ENCODE peak calls at places on chromosomes 11 and 22, in five cellular contexts. One of them, this sample, is unnamed.

GRCh38 chr11:73759520-73760065 is 1.3 kb downstream of the RAB6A start:
- DNase-seq in PC-3: peak; percentile 38
- DNase-seq in mammary epithelial cell: no peak
- DNase-seq in colonic mucosa: no peak
- DNase-seq in osteocyte: no peak
- DNase-seq in this sample: no peak

GRCh38 chr11:46617451-46618314 is at the start of gene ATG13:
- DNase-seq in PC-3: peak; percentile 57
- DNase-seq in osteocyte: peak; percentile 94
- DNase-seq in colonic mucosa: peak; percentile 85
- DNase-seq in mammary epithelial cell: peak; percentile 66
- DNase-seq in this sample: peak; percentile 77

GRCh38 chr22:46967445-46968358 is 205.3 kb downstream of the TBC1D22A start:
- DNase-seq in mammary epithelial cell: no peak
- DNase-seq in PC-3: no peak
- DNase-seq in osteocyte: peak; percentile 77
- DNase-seq in colonic mucosa: no peak
- DNase-seq in this sample: no peak

GRCh38 chr11:134655189-134655937 is 243.3 kb upstream of the B3GAT1 start:
- DNase-seq in mammary epithelial cell: no peak
- DNase-seq in PC-3: no peak
- DNase-seq in osteocyte: peak; percentile 81
- DNase-seq in colonic mucosa: peak; percentile 9
- DNase-seq in this sample: no peak

GRCh38 chr11:33542921-33543320 is 157.7 kb downstream of the C11orf91 start:
- DNase-seq in mammary epithelial cell: peak; percentile 47
- DNase-seq in osteocyte: no peak
- DNase-seq in colonic mucosa: peak; percentile 49
- DNase-seq in PC-3: peak; percentile 72
- DNase-seq in this sample: peak; percentile 68

GRCh38 chr22:23396362-23397007 is 183.6 kb downstream of the IGLL1 start:
- DNase-seq in osteocyte: no peak
- DNase-seq in mammary epithelial cell: no peak
- DNase-seq in PC-3: no peak
- DNase-seq in colonic mucosa: no peak
- DNase-seq in this sample: no peak

GRCh38 chr11:101436511-101437142 is 147.2 kb downstream of the TRPC6 start:
- DNase-seq in PC-3: peak; percentile 77
- DNase-seq in colonic mucosa: peak; percentile 41
- DNase-seq in mammary epithelial cell: peak; percentile 14
- DNase-seq in osteocyte: no peak
- DNase-seq in this sample: peak; percentile 70

GRCh38 chr11:122486793-122487495 is 168.6 kb upstream of the UBASH3B start:
- DNase-seq in mammary epithelial cell: peak; percentile 50
- DNase-seq in osteocyte: no peak
- DNase-seq in PC-3: peak; percentile 35
- DNase-seq in colonic mucosa: no peak
- DNase-seq in this sample: peak; percentile 11

GRCh38 chr22:46934746-46935491 is 172.5 kb downstream of the TBC1D22A start:
- DNase-seq in osteocyte: peak; percentile 82
- DNase-seq in colonic mucosa: peak; percentile 25
- DNase-seq in PC-3: peak; percentile 85
- DNase-seq in mammary epithelial cell: peak; percentile 94
- DNase-seq in this sample: peak; percentile 98

GRCh38 chr11:103807806-103808205 is 228.6 kb upstream of the DDI1 start:
- DNase-seq in PC-3: no peak
- DNase-seq in osteocyte: no peak
- DNase-seq in mammary epithelial cell: peak; percentile 52
- DNase-seq in colonic mucosa: no peak
- DNase-seq in this sample: peak; percentile 46

GRCh38 chr11:16547879-16548278 is 190.6 kb upstream of the C11orf58 start:
- DNase-seq in PC-3: no peak
- DNase-seq in mammary epithelial cell: no peak
- DNase-seq in osteocyte: no peak
- DNase-seq in colonic mucosa: no peak
- DNase-seq in this sample: no peak

GRCh38 chr11:134134167-134134566 is 65.3 kb downstream of the JAM3 start:
- DNase-seq in osteocyte: no peak
- DNase-seq in colonic mucosa: no peak
- DNase-seq in mammary epithelial cell: no peak
- DNase-seq in PC-3: no peak
- DNase-seq in this sample: no peak

GRCh38 chr11:32891657-32892354 is 805 bp upstream of the QSER1 start:
- DNase-seq in osteocyte: no peak
- DNase-seq in colonic mucosa: peak; percentile 53
- DNase-seq in mammary epithelial cell: peak; percentile 28
- DNase-seq in PC-3: peak; percentile 31
- DNase-seq in this sample: peak; percentile 8

GRCh38 chr11:106304274-106304673 is 226.8 kb downstream of the AASDHPPT start:
- DNase-seq in osteocyte: no peak
- DNase-seq in colonic mucosa: no peak
- DNase-seq in mammary epithelial cell: peak; percentile 26
- DNase-seq in PC-3: no peak
- DNase-seq in this sample: peak; percentile 52

GRCh38 chr11:15969701-15970329 is 386.5 kb downstream of the SOX6 start:
- DNase-seq in PC-3: no peak
- DNase-seq in osteocyte: no peak
- DNase-seq in mammary epithelial cell: peak; percentile 97
- DNase-seq in colonic mucosa: no peak
- DNase-seq in this sample: peak; percentile 97

GRCh38 chr11:74636633-74637184 is 44.3 kb downstream of the POLD3 start:
- DNase-seq in colonic mucosa: no peak
- DNase-seq in PC-3: peak; percentile 80
- DNase-seq in osteocyte: no peak
- DNase-seq in mammary epithelial cell: peak; percentile 82
- DNase-seq in this sample: peak; percentile 92

GRCh38 chr11:108037211-108037610 is 28.5 kb downstream of the CUL5 start:
- DNase-seq in mammary epithelial cell: no peak
- DNase-seq in PC-3: no peak
- DNase-seq in colonic mucosa: no peak
- DNase-seq in osteocyte: no peak
- DNase-seq in this sample: no peak
- TF ChIP-seq CTCF in mammary epithelial cell: no peak
- TF ChIP-seq CTCF in PC-3: no peak
- TF ChIP-seq CTCF in colonic mucosa: no peak
- TF ChIP-seq CTCF in osteocyte: no peak
- TF ChIP-seq CTCF in this sample: no peak

DNA sequence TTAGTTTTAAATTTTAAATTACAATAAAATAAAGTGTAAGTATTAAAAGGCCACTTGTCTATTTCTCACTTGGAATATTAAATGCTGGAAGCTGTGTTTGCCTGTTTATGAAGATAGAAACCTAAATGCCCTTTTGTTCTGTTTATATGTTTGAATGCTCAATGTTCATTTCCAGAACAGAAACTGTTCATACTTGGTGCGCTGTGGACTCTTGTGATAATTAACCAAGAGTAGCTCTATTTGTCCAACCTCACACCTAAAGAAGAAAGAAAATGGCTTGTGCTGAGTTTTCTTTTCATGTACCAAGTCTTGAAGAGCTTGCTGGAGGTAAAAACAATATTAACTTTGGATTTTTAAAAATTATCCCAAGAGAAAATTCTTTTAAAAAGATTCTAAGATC is 5.7 kb downstream of the C11orf54 start:
- DNase-seq in osteocyte: no peak
- DNase-seq in PC-3: no peak
- DNase-seq in mammary epithelial cell: no peak
- DNase-seq in colonic mucosa: no peak
- DNase-seq in this sample: no peak
- TF ChIP-seq CTCF in osteocyte: no peak
- TF ChIP-seq CTCF in PC-3: no peak
- TF ChIP-seq CTCF in mammary epithelial cell: no peak
- TF ChIP-seq CTCF in colonic mucosa: no peak
- TF ChIP-seq CTCF in this sample: no peak

DNA sequence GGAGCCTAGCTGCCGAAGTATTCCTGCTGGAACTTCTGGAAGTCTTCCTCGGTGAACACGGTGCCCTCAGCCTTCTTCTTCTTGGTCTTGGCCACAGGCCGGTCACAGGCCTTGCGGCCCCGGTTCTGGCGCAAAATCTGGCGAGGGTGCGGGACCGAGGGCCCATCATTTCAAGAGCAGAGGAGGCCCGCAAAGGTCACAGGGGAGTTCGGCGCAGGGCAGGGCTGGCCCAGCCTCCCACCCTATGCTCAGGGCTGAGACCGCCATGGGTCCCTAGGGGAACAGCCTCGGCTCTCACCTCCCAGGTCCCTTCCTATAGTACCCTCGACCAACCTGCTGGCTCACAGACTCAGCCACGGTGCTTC is 3.1 kb downstream of the RPS19BP1 start:
- DNase-seq in PC-3: no peak
- DNase-seq in mammary epithelial cell: no peak
- DNase-seq in colonic mucosa: peak; percentile 36
- DNase-seq in osteocyte: no peak
- DNase-seq in this sample: no peak
- TF ChIP-seq CTCF in PC-3: peak; percentile 23
- TF ChIP-seq CTCF in mammary epithelial cell: no peak
- TF ChIP-seq CTCF in colonic mucosa: no peak
- TF ChIP-seq CTCF in osteocyte: peak; percentile 30
- TF ChIP-seq CTCF in this sample: no peak

DNA sequence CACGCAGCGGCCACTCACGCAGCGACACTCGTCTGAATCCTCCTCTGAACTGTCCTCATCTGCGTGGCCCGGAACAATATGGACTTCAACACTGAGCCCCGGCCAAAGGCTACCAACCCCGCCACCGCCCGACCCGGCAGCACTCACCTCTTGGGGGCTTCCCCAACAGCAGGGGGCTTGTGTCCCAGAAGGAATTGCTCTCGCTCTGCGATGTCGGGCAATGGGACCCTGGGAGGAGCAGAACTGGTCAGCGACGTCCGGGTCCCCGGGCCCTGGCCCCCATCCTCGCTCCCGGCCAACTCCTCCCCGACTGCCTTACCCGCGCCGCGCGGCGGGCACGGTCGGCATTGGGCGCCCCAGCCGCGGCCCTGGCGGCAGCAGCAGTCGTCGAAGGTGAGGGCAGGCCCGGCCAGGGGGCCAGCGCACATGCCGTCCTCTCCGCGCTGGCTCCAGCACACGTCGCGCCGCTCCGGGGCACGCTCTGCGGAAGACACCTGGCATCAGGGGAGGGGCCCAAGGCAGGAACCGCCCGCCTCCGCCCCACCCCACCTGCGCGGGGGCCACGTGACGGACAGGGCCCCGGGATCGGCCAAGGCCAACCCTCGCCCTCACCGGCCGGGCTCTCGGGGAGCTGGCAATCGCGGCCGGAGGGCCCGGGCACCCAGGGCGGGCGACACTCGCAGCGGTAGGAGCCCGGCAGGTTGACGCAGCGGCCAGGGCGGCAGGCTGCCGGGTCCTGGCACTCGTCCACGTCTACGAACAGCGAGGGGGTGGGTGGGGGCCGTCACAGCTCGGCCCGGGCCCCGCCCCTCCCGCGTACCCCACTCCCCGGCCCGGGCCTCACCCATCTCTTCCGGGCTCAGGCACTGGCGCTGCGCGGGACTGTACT is 14.8 kb downstream of the SCYL1 start:
- DNase-seq in mammary epithelial cell: peak; percentile 60
- DNase-seq in osteocyte: no peak
- DNase-seq in colonic mucosa: peak; percentile 88
- DNase-seq in PC-3: peak; percentile 81
- DNase-seq in this sample: peak; percentile 66
- TF ChIP-seq CTCF in mammary epithelial cell: no peak
- TF ChIP-seq CTCF in osteocyte: no peak
- TF ChIP-seq CTCF in colonic mucosa: peak; percentile 29
- TF ChIP-seq CTCF in PC-3: no peak
- TF ChIP-seq CTCF in this sample: no peak

GRCh38 chr11:119684361-119685072 is 44.5 kb downstream of the NECTIN1 start:
- DNase-seq in mammary epithelial cell: peak; percentile 91
- DNase-seq in colonic mucosa: no peak
- DNase-seq in osteocyte: no peak
- DNase-seq in PC-3: peak; percentile 95
- DNase-seq in this sample: peak; percentile 90

GRCh38 chr11:119678351-119678750 is 50.6 kb downstream of the NECTIN1 start:
- DNase-seq in colonic mucosa: no peak
- DNase-seq in osteocyte: no peak
- DNase-seq in PC-3: no peak
- DNase-seq in mammary epithelial cell: no peak
- DNase-seq in this sample: no peak

GRCh38 chr11:119683783-119684182 is 45.2 kb downstream of the NECTIN1 start:
- DNase-seq in PC-3: peak; percentile 63
- DNase-seq in osteocyte: no peak
- DNase-seq in mammary epithelial cell: peak; percentile 89
- DNase-seq in colonic mucosa: no peak
- DNase-seq in this sample: peak; percentile 91

GRCh38 chr11:119680899-119681370 is 48.1 kb downstream of the NECTIN1 start:
- DNase-seq in colonic mucosa: no peak
- DNase-seq in mammary epithelial cell: no peak
- DNase-seq in PC-3: peak; percentile 13
- DNase-seq in osteocyte: no peak
- DNase-seq in this sample: peak; percentile 81

GRCh38 chr11:119681537-119681936 is 47.5 kb downstream of the NECTIN1 start:
- DNase-seq in colonic mucosa: no peak
- DNase-seq in mammary epithelial cell: no peak
- DNase-seq in osteocyte: no peak
- DNase-seq in PC-3: no peak
- DNase-seq in this sample: no peak
- TF ChIP-seq CTCF in colonic mucosa: no peak
- TF ChIP-seq CTCF in mammary epithelial cell: peak; percentile 48
- TF ChIP-seq CTCF in osteocyte: no peak
- TF ChIP-seq CTCF in PC-3: peak; percentile 31
- TF ChIP-seq CTCF in this sample: peak; percentile 42

GRCh38 chr11:124113890-124114289 is 1.4 kb upstream of the VWA5A start:
- DNase-seq in colonic mucosa: peak; percentile 62
- DNase-seq in mammary epithelial cell: peak; percentile 16
- DNase-seq in PC-3: no peak
- DNase-seq in osteocyte: no peak
- DNase-seq in this sample: peak; percentile 51

GRCh38 chr11:124109377-124109776 is 5.9 kb upstream of the VWA5A start:
- DNase-seq in colonic mucosa: no peak
- DNase-seq in PC-3: no peak
- DNase-seq in osteocyte: no peak
- DNase-seq in mammary epithelial cell: no peak
- DNase-seq in this sample: no peak

GRCh38 chr11:124108158-124108557 is 7.1 kb upstream of the VWA5A start:
- DNase-seq in osteocyte: no peak
- DNase-seq in colonic mucosa: no peak
- DNase-seq in mammary epithelial cell: peak; percentile 12
- DNase-seq in PC-3: peak; percentile 53
- DNase-seq in this sample: peak; percentile 47
- TF ChIP-seq CTCF in osteocyte: no peak
- TF ChIP-seq CTCF in colonic mucosa: peak; percentile 16
- TF ChIP-seq CTCF in mammary epithelial cell: peak; percentile 41
- TF ChIP-seq CTCF in PC-3: peak; percentile 56
- TF ChIP-seq CTCF in this sample: peak; percentile 43